ENCODE peak calls at places on chromosomes 6 and 20, in seven cellular contexts. One of them, this sample, is unnamed.

GRCh38 chr6:9252784-9253183 is 817.4 kb upstream of the SLC35B3 start:
- DNase-seq in amniotic epithelial cell: no peak
- DNase-seq in lung: no peak
- DNase-seq in HS-5: no peak
- DNase-seq in T follicular helper cell: no peak
- DNase-seq in glomerular endothelial cell: no peak
- DNase-seq in non-pigmented ciliary epithelial cell: no peak
- DNase-seq in this sample: no peak

GRCh38 chr6:26450240-26450639 is 7.5 kb upstream of the BTN2A1 start:
- DNase-seq in amniotic epithelial cell: no peak
- DNase-seq in lung: no peak
- DNase-seq in HS-5: no peak
- DNase-seq in T follicular helper cell: no peak
- DNase-seq in glomerular endothelial cell: no peak
- DNase-seq in non-pigmented ciliary epithelial cell: no peak
- DNase-seq in this sample: no peak

GRCh38 chr6:169141706-169142705 is 111.6 kb downstream of the THBS2 start:
- DNase-seq in amniotic epithelial cell: no peak
- DNase-seq in lung: peak; percentile 30
- DNase-seq in HS-5: no peak
- DNase-seq in T follicular helper cell: no peak
- DNase-seq in glomerular endothelial cell: no peak
- DNase-seq in non-pigmented ciliary epithelial cell: no peak
- DNase-seq in this sample: no peak

GRCh38 chr6:13484827-13485226 is 2.6 kb downstream of the GFOD1 start:
- DNase-seq in amniotic epithelial cell: no peak
- DNase-seq in lung: no peak
- DNase-seq in HS-5: no peak
- DNase-seq in T follicular helper cell: no peak
- DNase-seq in glomerular endothelial cell: no peak
- DNase-seq in non-pigmented ciliary epithelial cell: no peak
- DNase-seq in this sample: no peak

GRCh38 chr20:10434832-10435812 is at the start of gene SLX4IP:
- DNase-seq in amniotic epithelial cell: peak; percentile 96
- DNase-seq in lung: peak; percentile 95
- DNase-seq in HS-5: peak; percentile 88
- DNase-seq in T follicular helper cell: peak; percentile 73
- DNase-seq in glomerular endothelial cell: peak; percentile 93
- DNase-seq in non-pigmented ciliary epithelial cell: no peak
- DNase-seq in this sample: peak; percentile 80

GRCh38 chr6:38175786-38176185 is 356.3 kb downstream of the ZFAND3 start:
- DNase-seq in amniotic epithelial cell: no peak
- DNase-seq in lung: no peak
- DNase-seq in HS-5: no peak
- DNase-seq in T follicular helper cell: no peak
- DNase-seq in glomerular endothelial cell: no peak
- DNase-seq in non-pigmented ciliary epithelial cell: no peak
- DNase-seq in this sample: no peak

GRCh38 chr6:150267686-150268561 is 100.9 kb upstream of the IYD start:
- DNase-seq in amniotic epithelial cell: peak; percentile 65
- DNase-seq in lung: no peak
- DNase-seq in HS-5: peak; percentile 52
- DNase-seq in T follicular helper cell: no peak
- DNase-seq in glomerular endothelial cell: no peak
- DNase-seq in non-pigmented ciliary epithelial cell: peak; percentile 65
- DNase-seq in this sample: no peak

GRCh38 chr20:45345104-45345936 is 2.9 kb downstream of the SDC4 start:
- DNase-seq in amniotic epithelial cell: no peak
- DNase-seq in lung: peak; percentile 89
- DNase-seq in HS-5: no peak
- DNase-seq in T follicular helper cell: no peak
- DNase-seq in glomerular endothelial cell: no peak
- DNase-seq in non-pigmented ciliary epithelial cell: no peak
- DNase-seq in this sample: no peak

GRCh38 chr6:111490067-111490466 is 7.0 kb upstream of the REV3L start:
- DNase-seq in amniotic epithelial cell: no peak
- DNase-seq in lung: no peak
- DNase-seq in HS-5: no peak
- DNase-seq in T follicular helper cell: no peak
- DNase-seq in glomerular endothelial cell: no peak
- DNase-seq in non-pigmented ciliary epithelial cell: no peak
- DNase-seq in this sample: no peak

GRCh38 chr20:39429716-39430115 is 467.6 kb downstream of the DHX35 start:
- DNase-seq in amniotic epithelial cell: no peak
- DNase-seq in lung: no peak
- DNase-seq in HS-5: no peak
- DNase-seq in T follicular helper cell: no peak
- DNase-seq in glomerular endothelial cell: no peak
- DNase-seq in non-pigmented ciliary epithelial cell: no peak
- DNase-seq in this sample: no peak

This sample was measured in germinal center.